ENCODE peak calls at places on chromosomes 7 and 10, in six cellular contexts. B is endodermal cell, L is astrocyte, R is MG63, N is PC-3, Q is gastrocnemius medialis. P is an unnamed sample. For H3K27me3, the result is how much of the 10 kb centered on the place peaks cover.

GRCh38 chr7:32056767-32057166 is 13.4 kb downstream of the PDE1C start:
- DNase-seq in R (no peak), Q (no peak), N (no peak), B (no peak), L (no peak), P (no peak)

GRCh38 chr10:68696018-68696417 is 25.0 kb upstream of the CCAR1 start:
- DNase-seq in Q (no peak), N (no peak), L (no peak), R (no peak), B (no peak), P (no peak)

GRCh38 chr7:52715701-52716100 is 319.7 kb upstream of the POM121L12 start:
- DNase-seq in N (no peak), R (no peak), B (no peak), Q (no peak), L (no peak), P (no peak)

GRCh38 chr7:148445260-148446044 is 145.1 kb upstream of the C7orf33 start:
- DNase-seq in B (no peak), Q (no peak), L (no peak), R (no peak), N (no peak), P (no peak)

GRCh38 chr10:133336131-133337078 is at the start of gene CALY:
- DNase-seq in R (peak), N (no peak), B (peak), L (no peak), Q (no peak), P (no peak)

GRCh38 chr7:74586258-74587200 is 71.0 kb upstream of the GTF2I start:
- DNase-seq in R (no peak), N (no peak), Q (no peak), B (no peak), L (no peak), P (no peak)

GRCh38 chr7:155798673-155799439 is 13.4 kb downstream of the SHH start:
- DNase-seq in N (no peak), L (no peak), B (no peak), Q (no peak), R (no peak), P (no peak)

GRCh38 chr7:79434867-79435266 is 18.6 kb downstream of the MAGI2 start:
- DNase-seq in R (no peak), N (no peak), Q (no peak), B (no peak), L (no peak), P (no peak)

GRCh38 chr7:74343281-74344127 is 54.3 kb downstream of the CLIP2 start:
- DNase-seq in N (peak), Q (no peak), L (peak), R (peak), B (no peak), P (no peak)

GRCh38 chr10:117681104-117681503 is 138.6 kb downstream of the EMX2 start:
- DNase-seq in R (no peak), N (no peak), L (no peak), B (no peak), Q (no peak), P (no peak)

GRCh38 chr10:126904807-126905686 is at the start of gene DOCK1:
- DNase-seq in L (peak), Q (no peak), B (peak), R (peak), N (peak), P (peak)

GRCh38 chr10:42476101-42476500 is 162.3 kb downstream of the ZNF33B start:
- DNase-seq in L (no peak), N (no peak), Q (no peak), R (no peak), B (no peak), P (no peak)

GRCh38 chr7:27651702-27652101 is 11.0 kb downstream of the HIBADH start:
- DNase-seq in R (no peak), L (peak), Q (no peak), B (no peak), N (peak), P (no peak)

GRCh38 chr10:130171196-130171595 is 35.0 kb downstream of the GLRX3 start:
- DNase-seq in Q (no peak), B (no peak), L (no peak), N (no peak), R (no peak), P (no peak)

GRCh38 chr10:24706479-24707118 is 17.1 kb downstream of the ARHGAP21 start:
- DNase-seq in Q (no peak), B (no peak), R (peak), N (peak), L (peak), P (no peak)

GRCh38 chr7:87013841-87014191 is 45.6 kb downstream of the ELAPOR2 start:
- DNase-seq in R (no peak), N (no peak), B (no peak), Q (no peak), L (no peak), P (no peak)

GRCh38 chr10:49362596-49363260 is 33.2 kb downstream of the DRGX start:
- DNase-seq in N (no peak), L (no peak), Q (no peak), B (no peak), R (no peak), P (no peak)

GRCh38 chr10:49364747-49365146 is 31.1 kb downstream of the DRGX start:
- DNase-seq in B (no peak), R (no peak), L (no peak), N (no peak), Q (no peak), P (no peak)

GRCh38 chr10:49365275-49365674 is 30.6 kb downstream of the DRGX start:
- DNase-seq in B (no peak), L (no peak), R (no peak), N (no peak), Q (no peak), P (no peak)

GRCh38 chr10:49361735-49362568 is 33.9 kb downstream of the DRGX start:
- DNase-seq in R (no peak), N (no peak), B (no peak), L (no peak), Q (no peak), P (no peak)

DNA sequence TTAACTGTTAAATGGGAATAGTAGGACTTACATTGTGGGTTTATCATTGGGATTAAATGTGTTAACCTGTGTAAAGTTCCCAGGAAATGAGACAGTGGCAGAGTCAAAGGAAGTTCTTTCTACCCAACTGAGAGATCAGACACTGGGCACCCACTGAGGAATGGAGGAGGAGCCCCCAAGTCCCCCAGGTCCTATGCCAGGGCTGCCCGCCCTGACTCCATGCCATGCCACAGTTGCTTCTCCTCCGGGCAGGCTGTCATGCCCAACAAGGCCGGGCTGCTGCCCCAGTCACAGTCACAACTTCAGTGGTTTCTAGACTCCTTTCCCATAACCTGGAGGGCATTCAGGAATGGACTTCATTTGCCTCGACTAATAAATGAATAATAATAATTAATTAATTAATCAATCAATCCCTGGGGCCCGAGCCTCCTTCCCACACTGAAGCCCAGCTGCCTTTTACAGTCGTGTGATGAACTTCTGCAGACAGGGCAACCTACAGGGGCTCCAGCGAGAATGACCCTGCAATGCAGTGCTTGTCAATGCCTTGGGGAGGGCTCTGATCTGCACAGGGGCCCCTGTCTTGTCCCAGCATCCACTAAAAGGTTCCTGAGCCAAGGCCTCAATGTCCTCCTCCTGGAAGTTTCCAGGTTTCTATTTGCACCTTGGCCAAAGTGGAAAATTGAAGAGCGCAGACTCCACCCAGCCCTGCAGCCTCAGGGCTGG is 32.4 kb downstream of the DRGX start:
- DNase-seq in L (no peak), Q (no peak), N (no peak), B (no peak), R (no peak), P (no peak)
- H3K27me3 ChIP-seq in L (under half), Q (under half), N (half or more), B (under half), R (under half), P (under half)

DNA sequence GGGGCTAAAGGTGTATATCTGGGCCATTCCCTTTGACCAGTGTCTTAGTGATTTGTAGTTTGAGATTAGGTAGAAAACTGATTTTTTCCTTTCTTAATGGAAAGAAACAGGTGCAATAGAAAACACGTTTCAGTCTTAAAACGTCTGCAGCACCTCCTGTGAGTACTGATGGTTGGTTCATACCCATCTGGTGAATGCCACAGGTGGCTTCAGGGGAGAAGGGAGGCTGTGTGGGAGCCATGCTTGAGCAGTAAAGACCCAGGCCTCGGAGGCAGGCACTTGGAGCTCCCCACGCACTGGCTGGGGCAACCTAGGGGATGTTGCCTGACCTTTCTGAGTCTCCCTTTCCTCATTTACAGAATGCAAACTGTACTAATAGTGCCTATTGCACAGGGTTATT is 171.5 kb upstream of the GRB10 start:
- DNase-seq in L (no peak), R (no peak), B (no peak), N (no peak), Q (no peak), P (no peak)
- H3K27me3 ChIP-seq in L (under half), R (under half), B (under half), N (under half), Q (under half), P (under half)

DNA sequence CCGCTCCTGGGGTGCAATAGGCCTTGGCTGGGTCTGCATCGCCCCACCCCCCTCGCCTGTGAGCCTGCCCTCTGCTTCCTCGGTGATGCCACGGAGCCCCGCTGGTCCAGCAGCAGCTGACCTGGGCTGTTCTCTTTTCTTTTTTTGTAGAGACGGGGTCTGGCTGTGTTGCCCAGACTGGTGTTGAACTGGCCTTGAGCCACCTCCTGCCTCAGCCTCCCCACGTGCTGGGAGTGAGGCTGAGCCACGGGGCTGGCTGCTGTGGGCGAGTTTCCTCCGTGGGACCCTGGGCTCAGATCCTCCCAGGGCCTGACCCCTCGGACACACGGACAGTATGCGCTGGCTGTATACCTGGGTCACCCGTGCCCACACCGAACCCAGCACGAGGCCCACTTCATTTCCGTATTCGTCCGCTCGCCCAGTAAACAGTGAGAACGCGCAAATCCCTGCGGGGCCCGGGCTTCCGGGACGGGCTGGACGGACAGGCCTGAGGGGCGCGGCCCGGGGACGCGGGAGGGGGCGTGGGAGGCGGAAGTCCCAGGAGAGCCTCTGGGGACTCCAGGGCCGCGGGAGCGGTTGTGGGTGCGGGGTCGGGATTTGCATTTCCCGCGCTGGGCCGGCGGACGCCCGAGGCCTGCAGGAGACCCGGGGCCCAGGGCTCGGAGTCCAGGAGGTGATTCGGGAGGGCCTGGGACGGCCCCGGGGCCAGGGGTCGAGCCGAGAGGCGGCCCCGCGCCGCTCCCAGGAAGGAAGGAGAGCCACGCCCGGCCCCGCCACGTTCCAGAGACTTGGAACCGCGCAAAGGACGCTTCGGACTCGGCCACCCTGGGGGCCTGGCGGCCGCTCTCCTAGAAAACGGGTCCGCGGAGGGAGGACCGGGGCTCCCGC is 57.8 kb upstream of the DNAJB6 start:
- DNase-seq in Q (no peak), N (peak), R (no peak), L (no peak), B (peak), P (no peak)
- H3K27me3 ChIP-seq in Q (under half), N (under half), R (under half), L (under half), B (under half), P (under half)

GRCh38 chr7:1403844-1404404 is 55.3 kb downstream of the MICALL2 start:
- DNase-seq in L (peak), B (no peak), N (peak), R (peak), Q (no peak), P (no peak)
- H3K27me3 ChIP-seq in L (under half), B (half or more), N (under half), R (under half), Q (half or more), P (under half)

GRCh38 chr7:129773871-129774270 is 162.4 kb downstream of the NRF1 start:
- DNase-seq in B (no peak), Q (no peak), N (peak), L (no peak), R (no peak), P (no peak)
- H3K27me3 ChIP-seq in B (under half), Q (under half), N (under half), L (under half), R (under half), P (under half)

GRCh38 chr10:50636576-50636975 is 12.8 kb upstream of the SGMS1 start:
- DNase-seq in L (peak), B (no peak), N (no peak), Q (no peak), R (no peak), P (no peak)

GRCh38 chr10:50635286-50635685 is 11.5 kb upstream of the SGMS1 start:
- DNase-seq in L (peak), N (peak), R (peak), Q (no peak), B (no peak), P (no peak)

GRCh38 chr10:50634479-50634878 is 10.7 kb upstream of the SGMS1 start:
- DNase-seq in B (no peak), R (no peak), L (no peak), Q (no peak), N (no peak), P (no peak)

GRCh38 chr10:50640238-50640637 is 16.5 kb upstream of the SGMS1 start:
- DNase-seq in N (no peak), B (no peak), Q (no peak), L (no peak), R (no peak), P (no peak)

DNA sequence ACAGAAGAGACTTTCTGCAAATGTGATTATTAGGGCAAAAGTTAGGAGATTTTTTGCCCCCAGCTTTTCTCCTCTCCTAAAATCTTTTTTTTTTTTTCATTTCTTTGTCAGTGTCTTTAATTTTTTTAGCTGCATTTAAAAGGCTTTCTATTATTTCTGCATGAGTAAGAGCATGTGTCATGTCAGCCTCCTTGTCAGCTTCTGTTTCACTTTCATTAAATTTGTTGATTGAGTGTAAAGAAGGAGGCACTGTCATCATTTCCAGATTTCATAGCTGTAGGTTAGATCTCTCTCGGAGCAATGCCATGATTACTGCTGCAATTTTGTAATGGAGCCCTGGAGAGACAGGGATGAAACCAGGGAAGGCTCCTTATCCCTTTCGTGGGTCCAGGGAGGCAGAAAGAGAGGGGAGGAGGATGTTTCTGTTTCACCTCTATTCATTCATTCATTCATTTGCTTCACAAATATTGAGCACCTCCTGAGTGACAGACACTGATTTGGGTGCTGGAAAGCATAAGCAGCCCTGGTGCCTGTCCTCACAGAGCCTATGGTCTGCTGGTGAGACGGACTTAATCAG is 13.3 kb upstream of the SGMS1 start:
- DNase-seq in B (no peak), L (peak), Q (no peak), R (no peak), N (no peak), P (no peak)
- H3K27me3 ChIP-seq in B (under half), L (under half), Q (under half), R (under half), N (under half), P (under half)

DNA sequence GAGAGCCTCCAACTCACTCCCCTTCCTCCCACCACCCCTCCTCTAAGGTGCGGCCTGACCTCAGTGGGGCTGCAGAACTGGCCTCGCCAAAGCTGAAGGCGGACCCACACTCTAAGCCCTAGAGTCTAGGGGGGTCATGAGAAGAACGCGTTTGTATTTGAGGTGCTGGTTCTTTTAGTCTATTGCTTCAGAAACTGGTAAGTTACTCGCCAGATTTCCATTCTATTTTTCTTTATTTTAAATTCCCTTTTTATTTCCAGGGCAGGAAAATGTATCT is 357.5 kb downstream of the DNAJB6 start:
- DNase-seq in L (no peak), B (no peak), Q (no peak), R (no peak), N (no peak), P (no peak)
- H3K27me3 ChIP-seq in L (under half), B (under half), Q (under half), R (under half), N (under half), P (under half)

P was measured in uterus.